ENCODE peak calls at places on chromosome 4, in ten cellular contexts. One of them, this sample, is unnamed.
A peak's percentile ranks its signal among the peaks of the same experiment; 100 is the strongest.

GRCh38 chr4:54930226-54930625 is 195.2 kb downstream of the KDR start:
- DNase-seq in neural crest cell: no peak
- DNase-seq in endothelial cell: no peak
- DNase-seq in Calu3: peak; percentile 6
- DNase-seq in GM10248: no peak
- DNase-seq in kidney epithelial cell: peak; percentile 77
- DNase-seq in left lung: no peak
- DNase-seq in HCT116: no peak
- DNase-seq in glutamatergic neuron: no peak
- DNase-seq in AG09319: no peak
- DNase-seq in this sample: no peak

GRCh38 chr4:73021634-73022033 is 47.9 kb downstream of the COX18 start:
- DNase-seq in neural crest cell: no peak
- DNase-seq in endothelial cell: no peak
- DNase-seq in Calu3: peak; percentile 4
- DNase-seq in GM10248: peak; percentile 42
- DNase-seq in kidney epithelial cell: no peak
- DNase-seq in left lung: no peak
- DNase-seq in HCT116: peak; percentile 22
- DNase-seq in glutamatergic neuron: no peak
- DNase-seq in AG09319: peak; percentile 20
- DNase-seq in this sample: peak; percentile 58

GRCh38 chr4:110270492-110271197 is 72.2 kb upstream of the ELOVL6 start:
- DNase-seq in neural crest cell: no peak
- DNase-seq in endothelial cell: no peak
- DNase-seq in Calu3: no peak
- DNase-seq in GM10248: no peak
- DNase-seq in kidney epithelial cell: peak; percentile 52
- DNase-seq in left lung: no peak
- DNase-seq in HCT116: no peak
- DNase-seq in glutamatergic neuron: no peak
- DNase-seq in AG09319: peak; percentile 19
- DNase-seq in this sample: no peak

GRCh38 chr4:7911044-7911578 is 28.6 kb downstream of the AFAP1 start:
- DNase-seq in neural crest cell: peak; percentile 9
- DNase-seq in endothelial cell: no peak
- DNase-seq in Calu3: no peak
- DNase-seq in GM10248: no peak
- DNase-seq in kidney epithelial cell: no peak
- DNase-seq in left lung: no peak
- DNase-seq in HCT116: no peak
- DNase-seq in glutamatergic neuron: peak; percentile 81
- DNase-seq in AG09319: peak; percentile 76
- DNase-seq in this sample: no peak

GRCh38 chr4:40908702-40909362 is 159.1 kb downstream of the NSUN7 start:
- DNase-seq in neural crest cell: peak; percentile 69
- DNase-seq in endothelial cell: peak; percentile 83
- DNase-seq in Calu3: peak; percentile 83
- DNase-seq in GM10248: peak; percentile 85
- DNase-seq in kidney epithelial cell: peak; percentile 50
- DNase-seq in left lung: peak; percentile 82
- DNase-seq in HCT116: peak; percentile 86
- DNase-seq in glutamatergic neuron: peak; percentile 80
- DNase-seq in AG09319: no peak
- DNase-seq in this sample: peak; percentile 82

GRCh38 chr4:14566518-14566917 is 435.8 kb upstream of the CPEB2 start:
- DNase-seq in neural crest cell: no peak
- DNase-seq in endothelial cell: no peak
- DNase-seq in Calu3: no peak
- DNase-seq in GM10248: no peak
- DNase-seq in kidney epithelial cell: no peak
- DNase-seq in left lung: no peak
- DNase-seq in HCT116: no peak
- DNase-seq in glutamatergic neuron: no peak
- DNase-seq in AG09319: no peak
- DNase-seq in this sample: no peak

GRCh38 chr4:76283900-76284299 is 22.6 kb upstream of the STBD1 start:
- DNase-seq in neural crest cell: no peak
- DNase-seq in endothelial cell: no peak
- DNase-seq in Calu3: no peak
- DNase-seq in GM10248: no peak
- DNase-seq in kidney epithelial cell: no peak
- DNase-seq in left lung: no peak
- DNase-seq in HCT116: no peak
- DNase-seq in glutamatergic neuron: no peak
- DNase-seq in AG09319: no peak
- DNase-seq in this sample: no peak

GRCh38 chr4:107824367-107825071 is at the start of gene SGMS2:
- DNase-seq in neural crest cell: peak; percentile 39
- DNase-seq in endothelial cell: peak; percentile 44
- DNase-seq in Calu3: peak; percentile 88
- DNase-seq in GM10248: peak; percentile 45
- DNase-seq in kidney epithelial cell: peak; percentile 83
- DNase-seq in left lung: peak; percentile 96
- DNase-seq in HCT116: peak; percentile 88
- DNase-seq in glutamatergic neuron: peak; percentile 54
- DNase-seq in AG09319: peak; percentile 72
- DNase-seq in this sample: peak; percentile 46

GRCh38 chr4:47209833-47210232 is 178.5 kb downstream of the GABRB1 start:
- DNase-seq in neural crest cell: no peak
- DNase-seq in endothelial cell: no peak
- DNase-seq in Calu3: no peak
- DNase-seq in GM10248: no peak
- DNase-seq in kidney epithelial cell: peak; percentile 62
- DNase-seq in left lung: no peak
- DNase-seq in HCT116: no peak
- DNase-seq in glutamatergic neuron: no peak
- DNase-seq in AG09319: no peak
- DNase-seq in this sample: no peak

GRCh38 chr4:70402762-70403161 is 5.0 kb downstream of the OPRPN start:
- DNase-seq in neural crest cell: no peak
- DNase-seq in endothelial cell: no peak
- DNase-seq in Calu3: no peak
- DNase-seq in GM10248: no peak
- DNase-seq in kidney epithelial cell: no peak
- DNase-seq in left lung: no peak
- DNase-seq in HCT116: no peak
- DNase-seq in glutamatergic neuron: no peak
- DNase-seq in AG09319: no peak
- DNase-seq in this sample: no peak

GRCh38 chr4:66991521-66991920 is 553.8 kb downstream of the CENPC start:
- DNase-seq in neural crest cell: no peak
- DNase-seq in endothelial cell: no peak
- DNase-seq in Calu3: no peak
- DNase-seq in GM10248: no peak
- DNase-seq in kidney epithelial cell: no peak
- DNase-seq in left lung: no peak
- DNase-seq in HCT116: no peak
- DNase-seq in glutamatergic neuron: no peak
- DNase-seq in AG09319: no peak
- DNase-seq in this sample: no peak

GRCh38 chr4:119329837-119330620 is 8.1 kb upstream of the FABP2 start:
- DNase-seq in neural crest cell: no peak
- DNase-seq in endothelial cell: no peak
- DNase-seq in Calu3: no peak
- DNase-seq in GM10248: no peak
- DNase-seq in kidney epithelial cell: no peak
- DNase-seq in left lung: no peak
- DNase-seq in HCT116: no peak
- DNase-seq in glutamatergic neuron: no peak
- DNase-seq in AG09319: no peak
- DNase-seq in this sample: no peak

GRCh38 chr4:176676901-176677300 is 115.8 kb downstream of the VEGFC start:
- DNase-seq in neural crest cell: no peak
- DNase-seq in endothelial cell: no peak
- DNase-seq in Calu3: no peak
- DNase-seq in GM10248: no peak
- DNase-seq in kidney epithelial cell: no peak
- DNase-seq in left lung: no peak
- DNase-seq in HCT116: no peak
- DNase-seq in glutamatergic neuron: no peak
- DNase-seq in AG09319: no peak
- DNase-seq in this sample: no peak

GRCh38 chr4:186948361-186949291 is 225.0 kb upstream of the FAT1 start:
- DNase-seq in neural crest cell: peak; percentile 41
- DNase-seq in endothelial cell: peak; percentile 66
- DNase-seq in Calu3: no peak
- DNase-seq in GM10248: no peak
- DNase-seq in kidney epithelial cell: no peak
- DNase-seq in left lung: no peak
- DNase-seq in HCT116: no peak
- DNase-seq in glutamatergic neuron: peak; percentile 71
- DNase-seq in AG09319: no peak
- DNase-seq in this sample: no peak
- TF ChIP-seq CTCF in neural crest cell: peak; percentile 55
- TF ChIP-seq CTCF in endothelial cell: no peak
- TF ChIP-seq CTCF in Calu3: peak; percentile 20
- TF ChIP-seq CTCF in GM10248: no peak
- TF ChIP-seq CTCF in kidney epithelial cell: peak; percentile 63
- TF ChIP-seq CTCF in left lung: no peak
- TF ChIP-seq CTCF in HCT116: peak; percentile 30
- TF ChIP-seq CTCF in glutamatergic neuron: no peak
- TF ChIP-seq CTCF in AG09319: peak; percentile 43
- TF ChIP-seq CTCF in this sample: no peak

GRCh38 chr4:159047478-159048165 is 55.3 kb upstream of the RAPGEF2 start:
- DNase-seq in neural crest cell: no peak
- DNase-seq in endothelial cell: no peak
- DNase-seq in Calu3: peak; percentile 11
- DNase-seq in GM10248: no peak
- DNase-seq in kidney epithelial cell: no peak
- DNase-seq in left lung: no peak
- DNase-seq in HCT116: no peak
- DNase-seq in glutamatergic neuron: no peak
- DNase-seq in AG09319: no peak
- DNase-seq in this sample: no peak
- TF ChIP-seq CTCF in neural crest cell: no peak
- TF ChIP-seq CTCF in endothelial cell: no peak
- TF ChIP-seq CTCF in Calu3: no peak
- TF ChIP-seq CTCF in GM10248: no peak
- TF ChIP-seq CTCF in kidney epithelial cell: no peak
- TF ChIP-seq CTCF in left lung: no peak
- TF ChIP-seq CTCF in HCT116: no peak
- TF ChIP-seq CTCF in glutamatergic neuron: no peak
- TF ChIP-seq CTCF in AG09319: no peak
- TF ChIP-seq CTCF in this sample: no peak

GRCh38 chr4:56435001-56435747 is at the start of gene PPAT:
- DNase-seq in neural crest cell: peak; percentile 97
- DNase-seq in endothelial cell: peak; percentile 99
- DNase-seq in Calu3: peak; percentile 96
- DNase-seq in GM10248: peak; percentile 97
- DNase-seq in kidney epithelial cell: peak; percentile 80
- DNase-seq in left lung: peak; percentile 100
- DNase-seq in HCT116: peak; percentile 94
- DNase-seq in glutamatergic neuron: peak; percentile 99
- DNase-seq in AG09319: peak; percentile 89
- DNase-seq in this sample: peak; percentile 96
- TF ChIP-seq CTCF in neural crest cell: peak; percentile 32
- TF ChIP-seq CTCF in endothelial cell: no peak
- TF ChIP-seq CTCF in Calu3: no peak
- TF ChIP-seq CTCF in GM10248: peak; percentile 9
- TF ChIP-seq CTCF in kidney epithelial cell: no peak
- TF ChIP-seq CTCF in left lung: peak; percentile 12
- TF ChIP-seq CTCF in HCT116: no peak
- TF ChIP-seq CTCF in glutamatergic neuron: peak; percentile 36
- TF ChIP-seq CTCF in AG09319: peak; percentile 10
- TF ChIP-seq CTCF in this sample: peak; percentile 1

GRCh38 chr4:69025191-69025998 is 70.9 kb upstream of the UGT2B7 start:
- DNase-seq in neural crest cell: peak; percentile 12
- DNase-seq in endothelial cell: peak; percentile 15
- DNase-seq in Calu3: peak; percentile 28
- DNase-seq in GM10248: no peak
- DNase-seq in kidney epithelial cell: no peak
- DNase-seq in left lung: no peak
- DNase-seq in HCT116: peak; percentile 2
- DNase-seq in glutamatergic neuron: peak; percentile 25
- DNase-seq in AG09319: no peak
- DNase-seq in this sample: no peak
- TF ChIP-seq CTCF in neural crest cell: peak; percentile 55
- TF ChIP-seq CTCF in endothelial cell: peak; percentile 52
- TF ChIP-seq CTCF in Calu3: peak; percentile 50
- TF ChIP-seq CTCF in GM10248: no peak
- TF ChIP-seq CTCF in kidney epithelial cell: peak; percentile 67
- TF ChIP-seq CTCF in left lung: no peak
- TF ChIP-seq CTCF in HCT116: no peak
- TF ChIP-seq CTCF in glutamatergic neuron: peak; percentile 67
- TF ChIP-seq CTCF in AG09319: no peak
- TF ChIP-seq CTCF in this sample: peak; percentile 40

GRCh38 chr4:115851918-115852766 is 738.7 kb upstream of the NDST4 start:
- DNase-seq in neural crest cell: peak; percentile 57
- DNase-seq in endothelial cell: peak; percentile 67
- DNase-seq in Calu3: peak; percentile 54
- DNase-seq in GM10248: peak; percentile 37
- DNase-seq in kidney epithelial cell: peak; percentile 2
- DNase-seq in left lung: no peak
- DNase-seq in HCT116: peak; percentile 51
- DNase-seq in glutamatergic neuron: peak; percentile 61
- DNase-seq in AG09319: no peak
- DNase-seq in this sample: peak; percentile 17
- TF ChIP-seq CTCF in neural crest cell: peak; percentile 77
- TF ChIP-seq CTCF in endothelial cell: peak; percentile 62
- TF ChIP-seq CTCF in Calu3: peak; percentile 19
- TF ChIP-seq CTCF in GM10248: peak; percentile 57
- TF ChIP-seq CTCF in kidney epithelial cell: peak; percentile 72
- TF ChIP-seq CTCF in left lung: peak; percentile 27
- TF ChIP-seq CTCF in HCT116: peak; percentile 25
- TF ChIP-seq CTCF in glutamatergic neuron: peak; percentile 74
- TF ChIP-seq CTCF in AG09319: no peak
- TF ChIP-seq CTCF in this sample: peak; percentile 75

GRCh38 chr4:56048621-56049427 is 100.1 kb downstream of the CEP135 start:
- DNase-seq in neural crest cell: peak; percentile 68
- DNase-seq in endothelial cell: peak; percentile 76
- DNase-seq in Calu3: peak; percentile 68
- DNase-seq in GM10248: peak; percentile 84
- DNase-seq in kidney epithelial cell: no peak
- DNase-seq in left lung: peak; percentile 85
- DNase-seq in HCT116: peak; percentile 29
- DNase-seq in glutamatergic neuron: peak; percentile 88
- DNase-seq in AG09319: no peak
- DNase-seq in this sample: peak; percentile 87
- TF ChIP-seq CTCF in neural crest cell: peak; percentile 57
- TF ChIP-seq CTCF in endothelial cell: peak; percentile 15
- TF ChIP-seq CTCF in Calu3: no peak
- TF ChIP-seq CTCF in GM10248: peak; percentile 64
- TF ChIP-seq CTCF in kidney epithelial cell: no peak
- TF ChIP-seq CTCF in left lung: peak; percentile 15
- TF ChIP-seq CTCF in HCT116: no peak
- TF ChIP-seq CTCF in glutamatergic neuron: no peak
- TF ChIP-seq CTCF in AG09319: peak; percentile 7
- TF ChIP-seq CTCF in this sample: peak; percentile 81